ENCODE peak calls at places on chromosomes 7 and 10, in five cellular contexts. One of them, this sample, is unnamed.

GRCh38 chr10:31099664-31100063 is 68.0 kb upstream of the ZNF438 start:
- DNase-seq in WERI-Rb-1: no peak
- DNase-seq in ovary: no peak
- DNase-seq in astrocyte of the cerebellum: no peak
- DNase-seq in endothelial cell of umbilical vein: no peak
- DNase-seq in this sample: no peak

GRCh38 chr10:78462221-78462620 is 428.6 kb downstream of the RPS24 start:
- DNase-seq in endothelial cell of umbilical vein: no peak
- DNase-seq in ovary: no peak
- DNase-seq in WERI-Rb-1: no peak
- DNase-seq in astrocyte of the cerebellum: peak; percentile 18
- DNase-seq in this sample: no peak

GRCh38 chr10:109783286-109783685 is 140.0 kb downstream of the XPNPEP1 start:
- DNase-seq in astrocyte of the cerebellum: no peak
- DNase-seq in endothelial cell of umbilical vein: no peak
- DNase-seq in ovary: no peak
- DNase-seq in WERI-Rb-1: no peak
- DNase-seq in this sample: no peak

GRCh38 chr7:84412161-84412969 is 217.8 kb upstream of the SEMA3A start:
- DNase-seq in astrocyte of the cerebellum: peak; percentile 81
- DNase-seq in ovary: no peak
- DNase-seq in endothelial cell of umbilical vein: peak; percentile 61
- DNase-seq in WERI-Rb-1: no peak
- DNase-seq in this sample: peak; percentile 87

GRCh38 chr7:28798233-28798632 is 159.9 kb downstream of the TRIL start:
- DNase-seq in WERI-Rb-1: no peak
- DNase-seq in ovary: no peak
- DNase-seq in endothelial cell of umbilical vein: no peak
- DNase-seq in astrocyte of the cerebellum: no peak
- DNase-seq in this sample: no peak

GRCh38 chr7:131431289-131431688 is 103.6 kb downstream of the MKLN1 start:
- DNase-seq in WERI-Rb-1: no peak
- DNase-seq in astrocyte of the cerebellum: peak; percentile 70
- DNase-seq in endothelial cell of umbilical vein: no peak
- DNase-seq in ovary: no peak
- DNase-seq in this sample: no peak

GRCh38 chr10:76071638-76072317 is 640.4 kb downstream of the LRMDA start:
- DNase-seq in WERI-Rb-1: no peak
- DNase-seq in endothelial cell of umbilical vein: no peak
- DNase-seq in ovary: no peak
- DNase-seq in astrocyte of the cerebellum: peak; percentile 41
- DNase-seq in this sample: no peak

GRCh38 chr7:106139253-106140251 is 27.4 kb upstream of the SYPL1 start:
- DNase-seq in endothelial cell of umbilical vein: no peak
- DNase-seq in WERI-Rb-1: peak; percentile 52
- DNase-seq in ovary: no peak
- DNase-seq in astrocyte of the cerebellum: no peak
- DNase-seq in this sample: peak; percentile 49

GRCh38 chr10:115117301-115117700 is 24.1 kb downstream of the ATRNL1 start:
- DNase-seq in WERI-Rb-1: no peak
- DNase-seq in ovary: no peak
- DNase-seq in endothelial cell of umbilical vein: no peak
- DNase-seq in astrocyte of the cerebellum: no peak
- DNase-seq in this sample: no peak

GRCh38 chr10:79367421-79368189 is 20.3 kb downstream of the PPIF start:
- DNase-seq in WERI-Rb-1: no peak
- DNase-seq in astrocyte of the cerebellum: no peak
- DNase-seq in ovary: no peak
- DNase-seq in endothelial cell of umbilical vein: no peak
- DNase-seq in this sample: no peak

GRCh38 chr7:68488366-68489060 is 1109.8 kb upstream of the AUTS2 start:
- DNase-seq in astrocyte of the cerebellum: no peak
- DNase-seq in endothelial cell of umbilical vein: no peak
- DNase-seq in WERI-Rb-1: peak; percentile 94
- DNase-seq in ovary: no peak
- DNase-seq in this sample: no peak

GRCh38 chr10:90148121-90148855 is 446.9 kb downstream of the KIF20B start:
- DNase-seq in ovary: no peak
- DNase-seq in endothelial cell of umbilical vein: peak; percentile 39
- DNase-seq in WERI-Rb-1: no peak
- DNase-seq in astrocyte of the cerebellum: no peak
- DNase-seq in this sample: no peak

GRCh38 chr10:86976362-86977056 is 8.2 kb downstream of the ADIRF start:
- DNase-seq in astrocyte of the cerebellum: no peak
- DNase-seq in endothelial cell of umbilical vein: no peak
- DNase-seq in ovary: peak; percentile 12
- DNase-seq in WERI-Rb-1: no peak
- DNase-seq in this sample: no peak

GRCh38 chr10:45261243-45261775 is 54.1 kb downstream of the OR13A1 start:
- DNase-seq in endothelial cell of umbilical vein: no peak
- DNase-seq in WERI-Rb-1: no peak
- DNase-seq in astrocyte of the cerebellum: no peak
- DNase-seq in ovary: no peak
- DNase-seq in this sample: no peak

GRCh38 chr10:77592510-77592909 is 45.1 kb downstream of the KCNMA1 start:
- DNase-seq in ovary: no peak
- DNase-seq in endothelial cell of umbilical vein: no peak
- DNase-seq in astrocyte of the cerebellum: no peak
- DNase-seq in WERI-Rb-1: no peak
- DNase-seq in this sample: no peak

GRCh38 chr7:21548491-21548890 is 5.7 kb downstream of the DNAH11 start:
- DNase-seq in WERI-Rb-1: no peak
- DNase-seq in endothelial cell of umbilical vein: no peak
- DNase-seq in astrocyte of the cerebellum: no peak
- DNase-seq in ovary: no peak
- DNase-seq in this sample: no peak

GRCh38 chr7:33776791-33777190 is 128.5 kb upstream of the BMPER start:
- DNase-seq in astrocyte of the cerebellum: no peak
- DNase-seq in ovary: no peak
- DNase-seq in endothelial cell of umbilical vein: peak; percentile 21
- DNase-seq in WERI-Rb-1: no peak
- DNase-seq in this sample: no peak

GRCh38 chr10:30437039-30437781 is 3.2 kb downstream of the MAP3K8 start:
- DNase-seq in WERI-Rb-1: no peak
- DNase-seq in ovary: no peak
- DNase-seq in endothelial cell of umbilical vein: peak; percentile 59
- DNase-seq in astrocyte of the cerebellum: no peak
- DNase-seq in this sample: no peak

GRCh38 chr10:94224656-94225055 is 138.1 kb downstream of the NOC3L start:
- DNase-seq in endothelial cell of umbilical vein: no peak
- DNase-seq in astrocyte of the cerebellum: no peak
- DNase-seq in WERI-Rb-1: no peak
- DNase-seq in ovary: no peak
- DNase-seq in this sample: no peak

GRCh38 chr10:86753638-86754434 is 2.6 kb upstream of the BMPR1A start:
- DNase-seq in astrocyte of the cerebellum: no peak
- DNase-seq in WERI-Rb-1: no peak
- DNase-seq in ovary: no peak
- DNase-seq in endothelial cell of umbilical vein: no peak
- DNase-seq in this sample: no peak

GRCh38 chr10:62652564-62652963 is 152.0 kb upstream of the ADO start:
- DNase-seq in astrocyte of the cerebellum: no peak
- DNase-seq in ovary: no peak
- DNase-seq in WERI-Rb-1: no peak
- DNase-seq in endothelial cell of umbilical vein: no peak
- DNase-seq in this sample: no peak

GRCh38 chr7:142749218-142749993 is at the start of gene PRSS1:
- DNase-seq in astrocyte of the cerebellum: no peak
- DNase-seq in ovary: no peak
- DNase-seq in WERI-Rb-1: no peak
- DNase-seq in endothelial cell of umbilical vein: no peak
- DNase-seq in this sample: no peak

GRCh38 chr7:11212080-11212711 is 238.5 kb downstream of the PHF14 start:
- DNase-seq in ovary: peak; percentile 49
- DNase-seq in WERI-Rb-1: peak; percentile 59
- DNase-seq in astrocyte of the cerebellum: peak; percentile 63
- DNase-seq in endothelial cell of umbilical vein: peak; percentile 63
- DNase-seq in this sample: no peak

GRCh38 chr7:112411186-112411795 is 39.0 kb upstream of the IFRD1 start:
- DNase-seq in astrocyte of the cerebellum: peak; percentile 43
- DNase-seq in ovary: peak; percentile 39
- DNase-seq in endothelial cell of umbilical vein: peak; percentile 66
- DNase-seq in WERI-Rb-1: peak; percentile 25
- DNase-seq in this sample: no peak

GRCh38 chr7:30840176-30841024 is 69.2 kb downstream of the MINDY4 start:
- DNase-seq in astrocyte of the cerebellum: no peak
- DNase-seq in WERI-Rb-1: no peak
- DNase-seq in endothelial cell of umbilical vein: peak; percentile 88
- DNase-seq in ovary: no peak
- DNase-seq in this sample: no peak

GRCh38 chr10:131641231-131641630 is 259.6 kb upstream of the PPP2R2D start:
- DNase-seq in ovary: no peak
- DNase-seq in astrocyte of the cerebellum: no peak
- DNase-seq in WERI-Rb-1: no peak
- DNase-seq in endothelial cell of umbilical vein: no peak
- DNase-seq in this sample: no peak

GRCh38 chr10:7787150-7787856 is 490 bp downstream of the KIN start:
- DNase-seq in endothelial cell of umbilical vein: peak; percentile 23
- DNase-seq in astrocyte of the cerebellum: no peak
- DNase-seq in ovary: no peak
- DNase-seq in WERI-Rb-1: peak; percentile 6
- DNase-seq in this sample: no peak

GRCh38 chr7:268991-269390 is 21.0 kb upstream of the FOXL3 start:
- DNase-seq in WERI-Rb-1: no peak
- DNase-seq in ovary: no peak
- DNase-seq in astrocyte of the cerebellum: no peak
- DNase-seq in endothelial cell of umbilical vein: no peak
- DNase-seq in this sample: no peak

GRCh38 chr10:103803941-103804340 is 51.4 kb downstream of the SH3PXD2A start:
- DNase-seq in astrocyte of the cerebellum: no peak
- DNase-seq in endothelial cell of umbilical vein: no peak
- DNase-seq in ovary: no peak
- DNase-seq in WERI-Rb-1: peak; percentile 67
- DNase-seq in this sample: no peak

GRCh38 chr10:35079763-35080162 is 10.4 kb downstream of the CUL2 start:
- DNase-seq in astrocyte of the cerebellum: no peak
- DNase-seq in endothelial cell of umbilical vein: no peak
- DNase-seq in ovary: no peak
- DNase-seq in WERI-Rb-1: no peak
- DNase-seq in this sample: no peak

GRCh38 chr7:2759736-2760097 is 71.7 kb downstream of the AMZ1 start:
- DNase-seq in endothelial cell of umbilical vein: no peak
- DNase-seq in astrocyte of the cerebellum: no peak
- DNase-seq in WERI-Rb-1: peak; percentile 53
- DNase-seq in ovary: peak; percentile 76
- DNase-seq in this sample: no peak

This sample was measured in retinal pigment epithelial cell.